ENCODE peak calls at places on chromosomes 13 and 19, in five cellular contexts. One of them, this sample, is unnamed.
A peak's percentile ranks its signal among the peaks of the same experiment; 100 is the strongest.

GRCh38 chr19:39082745-39083598 is 1.2 kb upstream of the ACP7 start:
- DNase-seq in HCT116: no peak
- DNase-seq in HepG2: no peak
- DNase-seq in K562: no peak
- DNase-seq in SK-N-SH: no peak
- DNase-seq in this sample: no peak

GRCh38 chr13:36115306-36115705 is 15.9 kb downstream of the DCLK1 start:
- DNase-seq in HCT116: no peak
- DNase-seq in SK-N-SH: no peak
- DNase-seq in K562: no peak
- DNase-seq in HepG2: no peak
- DNase-seq in this sample: no peak

GRCh38 chr13:90696656-90697055 is 650.8 kb upstream of the MIR17HG start:
- DNase-seq in SK-N-SH: no peak
- DNase-seq in HepG2: no peak
- DNase-seq in K562: no peak
- DNase-seq in HCT116: no peak
- DNase-seq in this sample: no peak

GRCh38 chr19:18265611-18265981 is 8.7 kb downstream of the IQCN start:
- DNase-seq in SK-N-SH: no peak
- DNase-seq in HepG2: no peak
- DNase-seq in K562: no peak
- DNase-seq in HCT116: no peak
- DNase-seq in this sample: no peak

GRCh38 chr13:50691682-50692263 is 151.7 kb downstream of the DLEU7 start:
- DNase-seq in HCT116: no peak
- DNase-seq in K562: peak; percentile 18
- DNase-seq in SK-N-SH: peak; percentile 48
- DNase-seq in HepG2: no peak
- DNase-seq in this sample: no peak

GRCh38 chr19:49823472-49823871 is 5.4 kb downstream of the MED25 start:
- DNase-seq in HepG2: no peak
- DNase-seq in K562: no peak
- DNase-seq in HCT116: no peak
- DNase-seq in SK-N-SH: no peak
- DNase-seq in this sample: no peak

GRCh38 chr19:2540646-2541454 is 64.9 kb downstream of the GADD45B start:
- DNase-seq in SK-N-SH: no peak
- DNase-seq in HCT116: peak; percentile 90
- DNase-seq in K562: no peak
- DNase-seq in HepG2: peak; percentile 95
- DNase-seq in this sample: no peak

GRCh38 chr13:80037505-80037888 is 303.4 kb downstream of the SPRY2 start:
- DNase-seq in K562: no peak
- DNase-seq in HepG2: no peak
- DNase-seq in SK-N-SH: no peak
- DNase-seq in HCT116: no peak
- DNase-seq in this sample: no peak

GRCh38 chr13:100600461-100600860 is 11.9 kb upstream of the GGACT start:
- DNase-seq in K562: peak; percentile 25
- DNase-seq in SK-N-SH: no peak
- DNase-seq in HepG2: no peak
- DNase-seq in HCT116: no peak
- DNase-seq in this sample: no peak

GRCh38 chr13:51396352-51396751 is 56.5 kb downstream of the INTS6 start:
- DNase-seq in HCT116: no peak
- DNase-seq in HepG2: no peak
- DNase-seq in SK-N-SH: no peak
- DNase-seq in K562: no peak
- DNase-seq in this sample: no peak

GRCh38 chr19:4182082-4182926 is at the start of the genes ANKRD24 and SIRT6:
- DNase-seq in SK-N-SH: peak; percentile 99
- DNase-seq in HepG2: peak; percentile 87
- DNase-seq in HCT116: peak; percentile 89
- DNase-seq in K562: peak; percentile 98
- DNase-seq in this sample: peak; percentile 81

GRCh38 chr13:50842711-50843255 is 709 bp downstream of the DLEU7 start:
- DNase-seq in SK-N-SH: no peak
- DNase-seq in HepG2: no peak
- DNase-seq in HCT116: no peak
- DNase-seq in K562: no peak
- DNase-seq in this sample: no peak

GRCh38 chr19:55500368-55500952 is 12.2 kb downstream of the SSC5D start:
- DNase-seq in HCT116: no peak
- DNase-seq in K562: no peak
- DNase-seq in SK-N-SH: no peak
- DNase-seq in HepG2: no peak
- DNase-seq in this sample: no peak
- TF ChIP-seq ZBTB33 in HCT116: no peak
- TF ChIP-seq ZBTB33 in K562: no peak
- TF ChIP-seq ZBTB33 in SK-N-SH: no peak
- TF ChIP-seq ZBTB33 in HepG2: no peak
- TF ChIP-seq ZBTB33 in this sample: no peak

DNA sequence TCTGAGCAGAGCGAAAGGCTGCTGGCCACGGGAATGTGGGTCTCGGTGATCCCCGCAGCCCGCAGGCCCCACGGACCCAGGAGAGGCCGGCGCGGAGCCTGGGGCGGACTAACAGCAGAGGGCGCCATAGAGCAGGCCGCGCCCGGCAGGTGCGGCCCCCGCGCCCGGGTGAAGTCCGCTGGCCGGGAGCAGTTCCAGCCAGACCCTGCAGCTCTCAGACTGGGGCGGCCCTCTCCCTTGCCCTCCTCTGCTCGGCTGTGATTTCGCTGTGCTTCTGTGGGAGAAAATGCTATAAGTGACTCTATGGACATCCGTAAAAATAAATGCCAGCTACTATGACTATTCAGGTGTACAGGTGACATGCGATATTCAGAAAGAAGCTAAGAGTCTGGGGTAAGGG is 37.7 kb downstream of the GSX1 start:
- DNase-seq in SK-N-SH: peak; percentile 86
- DNase-seq in HepG2: no peak
- DNase-seq in K562: peak; percentile 53
- DNase-seq in HCT116: peak; percentile 32
- DNase-seq in this sample: no peak
- TF ChIP-seq ZBTB33 in SK-N-SH: no peak
- TF ChIP-seq ZBTB33 in HepG2: no peak
- TF ChIP-seq ZBTB33 in K562: no peak
- TF ChIP-seq ZBTB33 in HCT116: no peak
- TF ChIP-seq ZBTB33 in this sample: no peak

GRCh38 chr13:112835796-112836195 is 133.2 kb upstream of the MCF2L start:
- DNase-seq in HepG2: no peak
- DNase-seq in SK-N-SH: no peak
- DNase-seq in HCT116: no peak
- DNase-seq in K562: no peak
- DNase-seq in this sample: no peak

GRCh38 chr13:112839347-112840105 is 129.5 kb upstream of the MCF2L start:
- DNase-seq in HepG2: no peak
- DNase-seq in SK-N-SH: no peak
- DNase-seq in K562: no peak
- DNase-seq in HCT116: no peak
- DNase-seq in this sample: no peak

GRCh38 chr13:112836940-112837339 is 132.1 kb upstream of the MCF2L start:
- DNase-seq in HCT116: no peak
- DNase-seq in HepG2: no peak
- DNase-seq in SK-N-SH: no peak
- DNase-seq in K562: no peak
- DNase-seq in this sample: no peak

GRCh38 chr13:112838038-112838965 is 130.7 kb upstream of the MCF2L start:
- DNase-seq in K562: no peak
- DNase-seq in HepG2: no peak
- DNase-seq in SK-N-SH: no peak
- DNase-seq in HCT116: no peak
- DNase-seq in this sample: no peak

GRCh38 chr13:112837371-112838037 is 131.5 kb upstream of the MCF2L start:
- DNase-seq in K562: no peak
- DNase-seq in HCT116: no peak
- DNase-seq in HepG2: no peak
- DNase-seq in SK-N-SH: no peak
- DNase-seq in this sample: no peak
- TF ChIP-seq ZBTB33 in K562: no peak
- TF ChIP-seq ZBTB33 in HCT116: no peak
- TF ChIP-seq ZBTB33 in HepG2: no peak
- TF ChIP-seq ZBTB33 in SK-N-SH: no peak
- TF ChIP-seq ZBTB33 in this sample: no peak

DNA sequence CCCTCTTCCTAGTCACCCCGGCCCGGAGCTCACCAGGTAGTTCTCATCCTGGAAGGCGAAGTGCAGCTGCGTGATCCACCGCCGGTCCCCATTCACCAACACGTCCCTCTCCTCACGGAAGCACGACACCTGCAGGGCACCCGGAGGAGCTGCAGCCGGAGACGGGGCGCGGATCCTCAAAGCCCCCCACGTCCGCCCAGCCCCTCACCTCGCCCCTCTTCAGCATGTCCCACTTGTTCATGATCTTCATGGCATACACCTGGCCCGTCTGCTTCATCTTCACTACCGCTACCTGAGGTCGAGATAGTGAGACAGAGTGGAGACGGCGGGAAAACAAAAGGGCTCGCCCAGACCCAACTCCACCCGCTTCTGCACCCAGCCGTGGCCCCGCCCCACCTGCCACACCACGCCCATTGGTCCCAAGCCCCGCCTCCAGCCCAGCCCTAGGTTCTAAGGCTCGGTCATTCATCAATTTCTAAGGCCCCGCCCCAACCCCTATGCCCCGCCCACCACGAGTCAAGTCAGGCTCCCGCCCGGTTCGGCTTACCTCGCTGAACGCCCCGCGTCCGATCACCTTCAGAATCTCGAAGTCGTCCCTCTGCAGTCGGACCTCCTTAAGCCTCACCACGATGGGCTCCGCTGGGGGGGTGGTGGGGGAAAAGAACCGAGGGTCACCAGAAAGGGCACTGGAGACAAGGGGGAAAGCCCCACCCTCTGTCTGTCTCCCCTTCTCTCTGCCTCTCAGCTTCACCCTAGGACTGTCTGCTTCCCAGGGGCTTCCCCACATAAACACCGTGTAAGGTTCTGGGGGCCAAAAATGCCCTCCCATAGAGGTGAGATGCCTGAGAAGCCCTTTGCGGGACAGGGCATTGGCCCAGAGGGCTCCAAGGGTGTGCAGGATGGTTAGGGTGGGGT is 2.8 kb downstream of the DMPK start:
- DNase-seq in K562: peak; percentile 96
- DNase-seq in HCT116: peak; percentile 87
- DNase-seq in HepG2: peak; percentile 63
- DNase-seq in SK-N-SH: peak; percentile 89
- DNase-seq in this sample: peak; percentile 63
- TF ChIP-seq ZBTB33 in K562: no peak
- TF ChIP-seq ZBTB33 in HCT116: no peak
- TF ChIP-seq ZBTB33 in HepG2: peak; percentile 49
- TF ChIP-seq ZBTB33 in SK-N-SH: no peak
- TF ChIP-seq ZBTB33 in this sample: no peak

GRCh38 chr13:99182439-99182838 is 18.2 kb upstream of the UBAC2 start:
- DNase-seq in SK-N-SH: no peak
- DNase-seq in HCT116: no peak
- DNase-seq in HepG2: no peak
- DNase-seq in K562: no peak
- DNase-seq in this sample: no peak
- TF ChIP-seq ZBTB33 in SK-N-SH: no peak
- TF ChIP-seq ZBTB33 in HCT116: no peak
- TF ChIP-seq ZBTB33 in HepG2: no peak
- TF ChIP-seq ZBTB33 in K562: no peak
- TF ChIP-seq ZBTB33 in this sample: no peak

GRCh38 chr19:34171539-34171876 is 796 bp upstream of the LSM14A start:
- DNase-seq in HepG2: no peak
- DNase-seq in K562: no peak
- DNase-seq in HCT116: no peak
- DNase-seq in SK-N-SH: no peak
- DNase-seq in this sample: peak; percentile 51
- TF ChIP-seq ZBTB33 in HepG2: no peak
- TF ChIP-seq ZBTB33 in K562: no peak
- TF ChIP-seq ZBTB33 in HCT116: no peak
- TF ChIP-seq ZBTB33 in SK-N-SH: no peak
- TF ChIP-seq ZBTB33 in this sample: no peak

GRCh38 chr13:110363009-110363408 is 55.9 kb downstream of the COL4A2 start:
- DNase-seq in K562: no peak
- DNase-seq in HCT116: peak; percentile 8
- DNase-seq in HepG2: no peak
- DNase-seq in SK-N-SH: no peak
- DNase-seq in this sample: no peak

GRCh38 chr13:110359840-110360301 is 52.8 kb downstream of the COL4A2 start:
- DNase-seq in K562: no peak
- DNase-seq in HepG2: no peak
- DNase-seq in HCT116: no peak
- DNase-seq in SK-N-SH: no peak
- DNase-seq in this sample: no peak

GRCh38 chr13:110360598-110360997 is 53.5 kb downstream of the COL4A2 start:
- DNase-seq in K562: no peak
- DNase-seq in HepG2: no peak
- DNase-seq in HCT116: no peak
- DNase-seq in SK-N-SH: no peak
- DNase-seq in this sample: no peak

GRCh38 chr13:110364081-110364480 is 57.0 kb downstream of the COL4A2 start:
- DNase-seq in SK-N-SH: no peak
- DNase-seq in HCT116: no peak
- DNase-seq in K562: no peak
- DNase-seq in HepG2: no peak
- DNase-seq in this sample: no peak

DNA sequence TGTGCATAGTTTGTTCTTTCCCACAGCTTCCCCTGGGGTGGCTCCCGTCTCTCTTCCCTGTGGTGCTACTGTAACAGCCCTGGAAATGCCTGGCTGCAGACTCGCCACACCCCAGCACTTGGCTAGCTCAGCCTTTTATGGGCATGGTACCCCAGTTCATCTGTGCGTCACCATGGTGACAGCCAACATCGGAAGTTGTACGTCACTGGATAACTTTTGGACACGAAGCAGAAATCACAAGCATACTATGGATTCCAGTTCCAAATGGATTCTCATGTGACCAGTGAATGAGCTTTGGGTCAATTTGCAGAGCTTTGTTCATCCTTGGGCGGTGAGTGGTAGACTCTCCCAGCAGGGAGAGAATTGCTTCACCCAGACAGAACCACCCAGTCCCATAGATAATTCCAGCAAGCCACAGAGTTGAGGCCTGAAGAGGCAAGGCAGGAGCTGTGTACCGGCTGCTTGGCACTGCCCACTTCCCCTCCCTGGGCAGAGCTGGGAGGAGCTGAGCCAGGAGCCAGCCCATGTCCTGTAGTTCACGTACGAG is 54.4 kb downstream of the COL4A2 start:
- DNase-seq in HCT116: no peak
- DNase-seq in K562: no peak
- DNase-seq in HepG2: no peak
- DNase-seq in SK-N-SH: no peak
- DNase-seq in this sample: no peak
- TF ChIP-seq ZBTB33 in HCT116: no peak
- TF ChIP-seq ZBTB33 in K562: no peak
- TF ChIP-seq ZBTB33 in HepG2: no peak
- TF ChIP-seq ZBTB33 in SK-N-SH: no peak
- TF ChIP-seq ZBTB33 in this sample: no peak

This sample was measured in GM12878.